ENCODE peak calls at places on chromosomes 4 and X, in nine cellular contexts. C is endothelial cell of umbilical vein, D is GM23338, S is breast epithelium, E is upper lobe of left lung, G is Panc1, U is stomach, J is K562, N is prostate gland. M is an unnamed sample.

GRCh38 chr4:5742388-5742787 is 31.4 kb downstream of the EVC start:
- DNase-seq in C (no peak), D (no peak), S (no peak), E (no peak), G (no peak), U (no peak), J (no peak), N (no peak), M (no peak)

GRCh38 chr4:78954048-78954666 is 14.9 kb upstream of the PAQR3 start:
- DNase-seq in C (peak; percentile 22), D (peak; percentile 82), S (no peak), E (no peak), G (peak; percentile 8), U (no peak), J (peak; percentile 32), N (peak; percentile 7), M (no peak)

GRCh38 chr4:80231180-80231579 is 33.9 kb downstream of the PRDM8 start:
- DNase-seq in C (no peak), D (no peak), S (no peak), E (no peak), G (no peak), U (no peak), J (no peak), N (no peak), M (no peak)

GRCh38 chr4:81946996-81947395 is 426.8 kb downstream of the HNRNPD start:
- DNase-seq in C (no peak), D (peak; percentile 24), S (no peak), E (no peak), G (no peak), U (no peak), J (no peak), N (no peak), M (no peak)

GRCh38 chr4:54998991-54999390 is 126.4 kb downstream of the KDR start:
- DNase-seq in C (peak; percentile 65), D (peak; percentile 68), S (no peak), E (no peak), G (no peak), U (no peak), J (no peak), N (no peak), M (no peak)

GRCh38 chrX:72084114-72084513 is 47.6 kb downstream of the RTL5 start:
- DNase-seq in C (no peak), D (no peak), S (no peak), E (no peak), G (no peak), U (no peak), J (no peak), N (no peak), M (no peak)

GRCh38 chr4:77203380-77204197 is 46.6 kb downstream of the CCNG2 start:
- DNase-seq in C (peak; percentile 77), D (peak; percentile 95), S (peak; percentile 50), E (peak; percentile 58), G (peak; percentile 32), U (peak; percentile 61), J (peak; percentile 61), N (peak; percentile 72), M (no peak)

GRCh38 chr4:335515-335914 is 2.1 kb upstream of the ZNF141 start:
- DNase-seq in C (no peak), D (no peak), S (no peak), E (no peak), G (no peak), U (no peak), J (no peak), N (no peak), M (no peak)

GRCh38 chr4:139219450-139220055 is 42.5 kb upstream of the ELF2 start:
- DNase-seq in C (no peak), D (no peak), S (no peak), E (no peak), G (no peak), U (no peak), J (no peak), N (no peak), M (no peak)

GRCh38 chrX:67724359-67725110 is 180.7 kb downstream of the AR start:
- DNase-seq in C (no peak), D (no peak), S (no peak), E (no peak), G (no peak), U (no peak), J (no peak), N (no peak), M (no peak)

GRCh38 chr4:71429962-71430361 is 91.1 kb downstream of the SLC4A4 start:
- DNase-seq in C (no peak), D (no peak), S (no peak), E (no peak), G (no peak), U (no peak), J (no peak), N (no peak), M (no peak)

GRCh38 chr4:125904802-125905201 is 590.0 kb downstream of the FAT4 start:
- DNase-seq in C (no peak), D (no peak), S (no peak), E (no peak), G (no peak), U (no peak), J (no peak), N (no peak), M (no peak)

GRCh38 chrX:107135076-107135964 is 16.7 kb upstream of the RBM41 start:
- DNase-seq in C (no peak), D (no peak), S (no peak), E (no peak), G (peak; percentile 24), U (no peak), J (no peak), N (no peak), M (no peak)

GRCh38 chr4:118680808-118681207 is 4.4 kb upstream of the METTL14 start:
- DNase-seq in C (no peak), D (peak; percentile 42), S (no peak), E (no peak), G (no peak), U (no peak), J (no peak), N (no peak), M (no peak)

GRCh38 chr4:111269439-111269838 is 646.6 kb upstream of the PITX2 start:
- DNase-seq in C (peak; percentile 46), D (no peak), S (no peak), E (no peak), G (no peak), U (no peak), J (no peak), N (no peak), M (no peak)

GRCh38 chrX:68498044-68498507 is 775 bp upstream of the YIPF6 start:
- DNase-seq in C (no peak), D (peak; percentile 28), S (no peak), E (no peak), G (no peak), U (no peak), J (no peak), N (no peak), M (no peak)

GRCh38 chr4:153110739-153111138 is 93.5 kb upstream of the TRIM2 start:
- DNase-seq in C (no peak), D (no peak), S (no peak), E (no peak), G (no peak), U (no peak), J (no peak), N (no peak), M (no peak)
- H3K4me1 ChIP-seq in C (no peaks in the 10 kb centered on the region), D (no peaks in the 10 kb centered on the region), S (no peaks in the 10 kb centered on the region), E (peaks cover 9% of the 10 kb centered on the region), G (peaks cover 7% of the 10 kb centered on the region), U (peaks cover 10% of the 10 kb centered on the region), J (no peaks in the 10 kb centered on the region), N (peaks cover 5% of the 10 kb centered on the region), M (peaks cover 8% of the 10 kb centered on the region)

GRCh38 chr4:151538963-151539362 is 130.0 kb downstream of the FHIP1A start:
- DNase-seq in C (no peak), D (no peak), S (no peak), E (no peak), G (no peak), U (no peak), J (no peak), N (no peak), M (no peak)

GRCh38 chr4:151541438-151542071 is 132.6 kb downstream of the FHIP1A start:
- DNase-seq in C (peak; percentile 36), D (no peak), S (no peak), E (no peak), G (peak; percentile 81), U (no peak), J (no peak), N (peak; percentile 47), M (no peak)

GRCh38 chr4:151537726-151538125 is 128.8 kb downstream of the FHIP1A start:
- DNase-seq in C (no peak), D (no peak), S (no peak), E (no peak), G (no peak), U (no peak), J (no peak), N (no peak), M (no peak)

GRCh38 chr4:151540728-151541437 is 131.9 kb downstream of the FHIP1A start:
- DNase-seq in C (peak; percentile 76), D (no peak), S (peak; percentile 51), E (no peak), G (peak; percentile 93), U (no peak), J (no peak), N (peak; percentile 88), M (no peak)
- TF ChIP-seq POLR2AphosphoS5 in C (no peak), D (no peak), S (no peak), E (no peak), G (no peak), U (peak; percentile 14), J (no peak), N (peak; percentile 92), M (no peak)

DNA sequence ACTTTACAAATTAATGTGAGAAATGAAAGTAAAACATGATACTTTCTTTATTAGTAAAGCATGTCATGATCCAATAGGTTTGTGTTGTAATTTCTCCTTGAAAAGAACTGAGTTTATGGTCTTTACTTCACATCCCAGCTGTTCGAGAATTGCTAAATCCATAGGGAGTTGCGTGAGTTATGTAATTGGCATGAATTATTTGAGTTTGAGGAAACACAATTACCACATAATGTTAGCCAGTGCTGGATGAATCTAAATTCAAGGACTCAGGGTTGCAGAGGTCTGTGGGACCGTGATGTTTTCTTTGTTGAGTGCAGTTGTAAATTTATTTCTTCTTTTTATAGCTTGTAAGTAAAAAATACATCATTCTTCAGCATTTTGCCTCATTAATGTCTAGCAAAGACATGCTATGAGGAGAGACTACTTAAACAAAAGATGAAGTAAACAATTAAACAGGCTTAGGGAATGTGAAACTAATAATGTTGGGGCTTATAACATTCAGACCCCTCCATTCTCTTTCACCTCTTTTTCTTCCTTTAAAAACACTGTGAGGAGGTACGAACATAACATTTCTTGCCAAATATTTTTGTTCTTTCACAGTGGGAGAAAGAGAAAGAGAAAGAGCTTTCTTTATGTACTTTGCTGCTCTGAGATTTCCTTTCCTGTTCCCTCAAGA is 159.7 kb upstream of the ANK2 start:
- DNase-seq in C (no peak), D (no peak), S (no peak), E (no peak), G (no peak), U (no peak), J (no peak), N (no peak), M (no peak)
- H3K4me3 ChIP-seq in C (no peak overlapping the region), D (no peak overlapping the region), S (peak overlapping the region; percentile 47), E (peak overlapping the region; percentile 5), G (no peak overlapping the region), U (peak overlapping the region; percentile 7), J (no peak overlapping the region), N (no peak overlapping the region), M (peak overlapping the region; percentile 34)

DNA sequence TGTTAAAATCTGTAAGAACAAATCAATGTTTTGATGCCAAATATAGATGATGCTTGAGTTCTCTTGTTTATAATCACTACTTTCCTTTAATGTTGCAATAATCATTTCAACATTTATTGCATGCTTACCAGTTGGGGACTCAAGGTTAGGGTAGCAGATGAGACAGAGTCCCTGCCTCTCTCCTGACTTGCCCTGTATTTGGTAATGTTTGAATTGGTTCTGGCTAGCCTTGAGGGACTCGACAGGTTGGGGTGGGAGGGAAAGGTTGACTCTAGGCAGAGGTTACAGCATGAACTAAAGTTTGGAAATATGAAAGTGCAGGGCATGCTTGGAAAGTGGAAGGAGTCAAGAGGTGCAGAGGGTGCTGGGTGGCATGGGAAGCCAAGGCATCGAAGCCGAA is 2.0 kb downstream of the SEC24B start:
- DNase-seq in C (no peak), D (no peak), S (no peak), E (no peak), G (no peak), U (no peak), J (no peak), N (no peak), M (no peak)
- H3K4me1 ChIP-seq in C (peaks cover 33% of the 10 kb centered on the region), D (peaks cover 21% of the 10 kb centered on the region), S (peaks cover 14% of the 10 kb centered on the region), E (peaks cover 41% of the 10 kb centered on the region), G (peaks cover 8% of the 10 kb centered on the region), U (peaks cover 30% of the 10 kb centered on the region), J (peaks cover 8% of the 10 kb centered on the region), N (peaks cover 15% of the 10 kb centered on the region), M (peaks cover 77% of the 10 kb centered on the region)

M was measured in spleen.